ENCODE peak calls at places on chromosome 15, in eight cellular contexts. S is GM23338, P is GM12878, C is SK-N-SH, R is H1, K is K562, M is HepG2, H is endothelial cell of umbilical vein. N is an unnamed sample.

GRCh38 chr15:67967871-67968423 is 86.2 kb upstream of the PIAS1 start:
- DNase-seq in S (peak; percentile 91), P (no peak), C (peak; percentile 81), R (no peak), K (peak; percentile 74), M (no peak), H (peak; percentile 39), N (no peak)

GRCh38 chr15:74725845-74726773 is 781 bp upstream of the CYP1A1 start:
- DNase-seq in S (peak; percentile 82), P (no peak), C (peak; percentile 79), R (no peak), K (no peak), M (peak; percentile 46), H (peak; percentile 24), N (no peak)

GRCh38 chr15:28260722-28261121 is 61.3 kb downstream of the HERC2 start:
- DNase-seq in S (peak; percentile 49), P (no peak), C (no peak), R (no peak), K (no peak), M (no peak), H (peak; percentile 42), N (no peak)

GRCh38 chr15:50452927-50453326 is 28.7 kb downstream of the USP8 start:
- DNase-seq in S (no peak), P (no peak), C (no peak), R (no peak), K (no peak), M (no peak), H (no peak), N (no peak)

GRCh38 chr15:100944237-100944875 is 25.2 kb downstream of the LRRK1 start:
- DNase-seq in S (no peak), P (no peak), C (no peak), R (no peak), K (no peak), M (no peak), H (peak; percentile 43), N (no peak)

GRCh38 chr15:73051402-73051810 is 857 bp upstream of the NEO1 start:
- DNase-seq in S (no peak), P (no peak), C (peak; percentile 78), R (no peak), K (no peak), M (no peak), H (no peak), N (no peak)

GRCh38 chr15:29356807-29357206 is 87.2 kb upstream of the NSMCE3 start:
- DNase-seq in S (no peak), P (no peak), C (no peak), R (no peak), K (no peak), M (no peak), H (no peak), N (no peak)

GRCh38 chr15:38145671-38146111 is 106.9 kb upstream of the SPRED1 start:
- DNase-seq in S (no peak), P (no peak), C (no peak), R (no peak), K (no peak), M (no peak), H (no peak), N (no peak)

GRCh38 chr15:89772933-89773583 is 3.1 kb upstream of the MESP2 start:
- DNase-seq in S (peak; percentile 52), P (no peak), C (peak; percentile 37), R (no peak), K (peak; percentile 34), M (peak; percentile 47), H (peak; percentile 20), N (peak; percentile 29)

GRCh38 chr15:44479343-44479742 is 51.9 kb downstream of the CTDSPL2 start:
- DNase-seq in S (no peak), P (no peak), C (no peak), R (no peak), K (no peak), M (no peak), H (no peak), N (no peak)

GRCh38 chr15:91593081-91593480 is 260.4 kb upstream of the SLCO3A1 start:
- DNase-seq in S (no peak), P (no peak), C (no peak), R (no peak), K (no peak), M (no peak), H (no peak), N (no peak)

GRCh38 chr15:31934821-31935220 is 95.5 kb upstream of the CHRNA7 start:
- DNase-seq in S (no peak), P (no peak), C (no peak), R (no peak), K (no peak), M (no peak), H (no peak), N (no peak)

GRCh38 chr15:67089218-67090193 is 24.1 kb downstream of the SMAD3 start:
- DNase-seq in S (no peak), P (no peak), C (no peak), R (no peak), K (peak; percentile 57), M (no peak), H (peak; percentile 90), N (no peak)

GRCh38 chr15:100704281-100705055 is 102.1 kb downstream of the ASB7 start:
- DNase-seq in S (no peak), P (no peak), C (no peak), R (no peak), K (no peak), M (no peak), H (peak; percentile 34), N (no peak)

GRCh38 chr15:78061963-78062427 is 15.5 kb downstream of the TBC1D2B start:
- DNase-seq in S (no peak), P (no peak), C (no peak), R (no peak), K (peak; percentile 44), M (no peak), H (peak; percentile 34), N (no peak)

GRCh38 chr15:70447927-70448698 is 315.2 kb downstream of the UACA start:
- DNase-seq in S (peak; percentile 38), P (no peak), C (peak; percentile 57), R (no peak), K (peak; percentile 98), M (no peak), H (no peak), N (no peak)

GRCh38 chr15:55084216-55084615 is 112.5 kb downstream of the RSL24D1 start:
- DNase-seq in S (no peak), P (no peak), C (no peak), R (no peak), K (no peak), M (no peak), H (no peak), N (no peak)

GRCh38 chr15:66802087-66803001 is 100.3 kb downstream of the SMAD6 start:
- DNase-seq in S (no peak), P (no peak), C (no peak), R (no peak), K (peak; percentile 38), M (no peak), H (peak; percentile 46), N (no peak)

DNA sequence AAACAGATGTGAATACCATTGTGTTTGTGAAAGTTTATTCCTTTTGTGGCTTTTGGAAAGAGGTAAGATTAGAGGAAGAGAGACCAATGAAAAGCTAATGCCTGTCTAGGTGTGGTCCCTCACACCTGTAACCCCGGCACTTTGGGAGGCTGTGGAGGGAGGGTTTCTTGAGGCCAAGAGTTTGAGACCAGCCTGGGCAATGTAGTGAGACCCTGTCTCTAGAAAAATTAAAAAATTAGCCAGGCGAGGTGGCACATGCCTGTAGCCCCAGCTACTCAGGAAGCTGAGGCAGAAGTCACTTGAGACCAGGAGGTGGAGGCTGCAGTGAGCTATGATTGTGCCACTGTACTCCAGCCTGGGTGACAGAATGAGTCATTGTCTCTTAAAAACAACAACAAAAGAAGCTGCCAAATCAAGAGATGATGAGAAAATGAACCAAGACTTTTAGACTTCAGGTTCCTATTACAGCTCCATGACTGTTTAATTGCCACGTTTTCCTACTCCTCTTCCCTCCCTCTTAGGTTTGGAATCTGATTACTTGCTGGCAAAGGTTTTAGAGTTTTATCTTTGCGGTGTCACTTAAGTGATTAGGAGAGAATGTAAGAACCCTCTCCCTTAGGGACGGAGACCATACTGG is 68.7 kb downstream of the CGNL1 start:
- DNase-seq in S (no peak), P (no peak), C (no peak), R (no peak), K (no peak), M (no peak), H (peak; percentile 53), N (no peak)
- TF ChIP-seq POLR2AphosphoS5 in S (no peak), P (no peak), C (no peak), R (no peak), K (no peak), M (no peak), H (no peak), N (no peak)

DNA sequence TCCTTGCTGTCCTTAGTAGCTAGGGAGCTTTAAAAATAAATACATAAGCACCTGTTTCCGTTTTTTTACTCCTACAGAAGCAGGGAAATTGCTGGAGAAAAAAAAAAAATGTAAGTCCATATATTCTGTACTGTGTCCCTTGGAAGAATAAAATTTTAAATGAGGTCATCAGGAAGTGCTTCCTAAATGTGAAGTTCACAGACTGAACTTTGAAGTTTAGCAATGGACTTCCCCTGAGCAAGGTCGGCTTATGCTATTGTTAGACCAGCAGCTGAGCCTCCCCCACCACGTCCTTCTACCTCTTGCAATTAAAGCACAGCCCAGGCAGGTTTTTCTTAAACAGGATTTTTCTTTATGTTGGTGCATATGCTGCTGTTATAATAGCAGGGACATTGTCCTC is 26.3 kb downstream of the LIPC start:
- DNase-seq in S (no peak), P (no peak), C (no peak), R (no peak), K (no peak), M (peak; percentile 80), H (peak; percentile 81), N (no peak)
- H2AFZ ChIP-seq in S (no peak overlapping the region), P (no peak overlapping the region), C (no peak overlapping the region), R (no peak overlapping the region), K (no peak overlapping the region), M (no peak overlapping the region), H (peak overlapping the region; percentile 4), N (peak overlapping the region; percentile 70)

DNA sequence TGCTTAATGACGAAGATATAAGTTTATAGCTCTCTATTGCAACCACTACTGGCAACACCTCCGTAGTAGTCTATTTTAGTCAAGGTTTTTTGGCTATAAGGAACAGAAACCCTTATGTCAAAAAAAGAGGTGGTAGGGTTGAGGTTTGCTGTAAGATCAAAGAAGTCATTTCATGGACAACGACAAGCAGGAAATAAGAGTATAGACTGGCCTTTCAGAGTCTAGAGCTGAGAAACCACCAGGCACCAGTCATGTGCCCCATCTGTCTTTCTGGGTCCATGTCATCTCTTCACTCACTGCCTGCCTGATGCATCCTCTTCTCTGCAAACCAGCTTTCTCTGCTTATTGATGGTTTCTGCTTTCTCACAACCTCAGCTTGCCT is 42.7 kb downstream of the THBS1 start:
- DNase-seq in S (no peak), P (peak; percentile 83), C (no peak), R (no peak), K (no peak), M (no peak), H (no peak), N (no peak)
- TF ChIP-seq POLR2AphosphoS5 in S (no peak), P (no peak), C (no peak), R (no peak), K (no peak), M (no peak), H (no peak), N (no peak)

DNA sequence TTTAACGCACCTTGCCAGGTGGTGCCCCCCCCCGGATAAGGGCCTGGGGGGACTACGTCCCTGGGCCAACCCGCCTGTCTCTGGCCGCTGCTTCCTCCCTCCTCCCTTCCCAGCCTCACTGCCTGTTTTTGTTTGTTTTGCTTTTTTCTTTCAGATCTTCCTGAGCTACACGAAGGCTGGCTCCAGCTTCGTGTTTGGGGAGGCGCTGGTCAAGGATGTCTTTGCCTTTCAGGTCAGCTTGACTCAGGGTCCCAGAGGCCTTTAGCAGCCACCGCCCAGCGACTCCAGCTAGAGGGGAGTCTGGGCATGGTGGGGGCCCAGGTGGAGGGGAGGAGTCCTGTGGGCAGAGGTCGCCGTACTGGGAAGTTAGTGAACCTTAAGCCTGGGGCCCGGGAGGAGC is 24.1 kb downstream of the SLC28A1 start:
- DNase-seq in S (no peak), P (no peak), C (no peak), R (no peak), K (no peak), M (peak; percentile 21), H (no peak), N (no peak)
- H2AFZ ChIP-seq in S (peak overlapping the region; percentile 93), P (no peak overlapping the region), C (no peak overlapping the region), R (peak overlapping the region; percentile 93), K (peak overlapping the region; percentile 61), M (peak overlapping the region; percentile 73), H (no peak overlapping the region), N (no peak overlapping the region)

N was measured in HCT116.